ENCODE peak calls at places on chromosomes 11 and 22, in six cellular contexts. R is GM12891, L is upper lobe of right lung, N is GM23338, W is RPMI8226, I is EH. G is an unnamed sample.

GRCh38 chr11:31295308-31295707 is 74.2 kb downstream of the DCDC1 start:
- DNase-seq in L (no peak), N (no peak), R (no peak), W (no peak), I (no peak), G (no peak)

GRCh38 chr22:41487037-41487963 is 18.4 kb downstream of the ACO2 start:
- DNase-seq in N (no peak), I (no peak), L (no peak), W (no peak), R (no peak), G (no peak)

GRCh38 chr11:131904756-131905155 is 534.3 kb downstream of the NTM start:
- DNase-seq in I (no peak), L (no peak), R (no peak), N (peak; percentile 84), W (no peak), G (peak; percentile 96)

GRCh38 chr11:64048042-64048854 is 12.5 kb downstream of the FLRT1 start:
- DNase-seq in L (no peak), R (no peak), N (no peak), W (no peak), I (no peak), G (no peak)

GRCh38 chr11:44150395-44150794 is 54.9 kb downstream of the EXT2 start:
- DNase-seq in N (no peak), R (no peak), I (no peak), W (no peak), L (no peak), G (no peak)

GRCh38 chr22:46407748-46408147 is 72.2 kb downstream of the TRMU start:
- DNase-seq in R (no peak), I (no peak), L (no peak), N (no peak), W (no peak), G (no peak)

GRCh38 chr22:46030241-46030880 is 53.4 kb upstream of the WNT7B start:
- DNase-seq in N (no peak), L (peak; percentile 36), W (no peak), R (no peak), I (no peak), G (no peak)

GRCh38 chr11:113550179-113550578 is 75.0 kb upstream of the DRD2 start:
- DNase-seq in I (no peak), R (no peak), L (no peak), N (no peak), W (no peak), G (no peak)

GRCh38 chr22:24768537-24769374 is 5.8 kb downstream of the PIWIL3 start:
- DNase-seq in N (peak; percentile 86), I (peak; percentile 57), L (no peak), R (no peak), W (peak; percentile 73), G (peak; percentile 56)

GRCh38 chr11:85665756-85666155 is 827 bp upstream of the CREBZF start:
- DNase-seq in W (no peak), I (no peak), L (no peak), R (no peak), N (no peak), G (peak; percentile 14)

GRCh38 chr11:44564198-44564597 is 1.3 kb upstream of the CD82 start:
- DNase-seq in W (peak; percentile 65), N (no peak), I (no peak), R (no peak), L (no peak), G (peak; percentile 38)

GRCh38 chr11:85974126-85974525 is 94.8 kb downstream of the PICALM start:
- DNase-seq in W (no peak), I (no peak), N (no peak), R (no peak), L (no peak), G (no peak)

GRCh38 chr22:39013923-39014722 is at the start of gene APOBEC3C:
- DNase-seq in N (peak; percentile 70), R (peak; percentile 75), W (peak; percentile 88), I (peak; percentile 96), L (peak; percentile 83), G (peak; percentile 85)

GRCh38 chr11:2093575-2094353 is 45.4 kb downstream of the IGF2 start:
- DNase-seq in I (no peak), R (no peak), N (no peak), W (no peak), L (peak; percentile 64), G (no peak)

GRCh38 chr22:47583959-47584562 is 821.6 kb downstream of the TBC1D22A start:
- DNase-seq in W (no peak), R (no peak), I (no peak), N (no peak), L (no peak), G (peak; percentile 2)

GRCh38 chr22:40922484-40923303 is 28.5 kb upstream of the RBX1 start:
- DNase-seq in I (peak; percentile 71), R (peak; percentile 14), N (peak; percentile 72), L (no peak), W (peak; percentile 66), G (peak; percentile 78)

GRCh38 chr11:3231851-3232744 is at the start of gene MRGPRE:
- DNase-seq in R (no peak), I (peak; percentile 20), W (peak; percentile 84), L (no peak), N (peak; percentile 34), G (no peak)

GRCh38 chr11:45252134-45252856 is 33.8 kb downstream of the SYT13 start:
- DNase-seq in I (peak; percentile 55), L (peak; percentile 72), N (peak; percentile 89), R (peak; percentile 45), W (peak; percentile 62), G (peak; percentile 23)

GRCh38 chr22:27045103-27045940 is 387.9 kb downstream of the MIAT start:
- DNase-seq in N (peak; percentile 28), W (no peak), I (peak; percentile 70), L (no peak), R (no peak), G (peak; percentile 55)

GRCh38 chr11:65042899-65043298 is 1.9 kb downstream of the SAC3D1 start:
- DNase-seq in I (no peak), W (no peak), N (no peak), L (no peak), R (no peak), G (no peak)

GRCh38 chr11:21625982-21626381 is 566.9 kb upstream of the ANO5 start:
- DNase-seq in R (no peak), W (peak; percentile 83), I (no peak), L (no peak), N (no peak), G (no peak)

GRCh38 chr11:7572001-7572712 is 58.4 kb downstream of the PPFIBP2 start:
- DNase-seq in N (peak; percentile 27), L (no peak), I (peak; percentile 51), R (no peak), W (no peak), G (no peak)

GRCh38 chr11:10642298-10642697 is 51.3 kb downstream of the IRAG1 start:
- DNase-seq in I (peak; percentile 24), L (peak; percentile 41), N (no peak), W (no peak), R (no peak), G (no peak)

GRCh38 chr22:11066458-11067285 is 4461.3 kb upstream of the OR11H1 start:
- DNase-seq in I (no peak), R (peak; percentile 48), W (no peak), L (peak; percentile 72), N (no peak), G (no peak)

GRCh38 chr11:62555464-62556092 is 9.0 kb upstream of the AHNAK start:
- DNase-seq in W (peak; percentile 97), L (no peak), N (peak; percentile 32), I (peak; percentile 14), R (no peak), G (no peak)

GRCh38 chr22:30078320-30079311 is 1.6 kb upstream of the HORMAD2 start:
- DNase-seq in I (no peak), L (peak; percentile 80), N (peak; percentile 51), W (peak; percentile 39), R (no peak), G (no peak)

GRCh38 chr22:47310601-47311000 is 548.2 kb downstream of the TBC1D22A start:
- DNase-seq in W (no peak), L (no peak), R (no peak), N (no peak), I (no peak), G (peak; percentile 32)

GRCh38 chr22:37126882-37127281 is 17.4 kb upstream of the TMPRSS6 start:
- DNase-seq in I (no peak), L (no peak), R (no peak), W (peak; percentile 30), N (peak; percentile 33), G (no peak)

GRCh38 chr11:69572233-69572860 is 68.6 kb upstream of the CCND1 start:
- DNase-seq in W (no peak), N (no peak), I (no peak), L (no peak), R (no peak), G (no peak)

GRCh38 chr11:2684581-2684980 is 15.2 kb downstream of the KCNQ1OT1 start:
- DNase-seq in W (no peak), R (no peak), N (no peak), I (no peak), L (peak; percentile 12), G (no peak)